ENCODE peak calls at places on chromosomes 2 and 18, in six cellular contexts. P, I, G, V, D and Q are unnamed samples.

GRCh38 chr2:75002007-75002406 is 43.6 kb downstream of the POLE4 start:
- DNase-seq in P (no peak), G (no peak), V (no peak), I (no peak), D (no peak), Q (no peak)

GRCh38 chr2:124877065-124877671 is 852.1 kb downstream of the CNTNAP5 start:
- DNase-seq in D (no peak), P (no peak), G (no peak), V (no peak), I (no peak), Q (no peak)

GRCh38 chr18:35397976-35398375 is 20.8 kb upstream of the ZNF396 start:
- DNase-seq in V (no peak), G (no peak), D (no peak), I (no peak), P (no peak), Q (no peak)

GRCh38 chr18:316391-316790 is 48.5 kb upstream of the THOC1 start:
- DNase-seq in V (no peak), P (no peak), I (no peak), G (no peak), D (no peak), Q (no peak)

GRCh38 chr2:226730487-226730886 is 69.1 kb downstream of the IRS1 start:
- DNase-seq in D (no peak), G (no peak), I (no peak), P (no peak), V (no peak), Q (no peak)

GRCh38 chr2:159939946-159940345 is 122.5 kb downstream of the PLA2R1 start:
- DNase-seq in D (no peak), P (no peak), I (no peak), V (no peak), G (no peak), Q (no peak)

GRCh38 chr2:231297108-231297908 is 98.2 kb upstream of the B3GNT7 start:
- DNase-seq in D (no peak), G (no peak), V (no peak), P (no peak), I (peak), Q (no peak)

GRCh38 chr2:26579025-26579722 is 62.0 kb downstream of the CIB4 start:
- DNase-seq in G (no peak), P (no peak), V (no peak), I (no peak), D (no peak), Q (no peak)

GRCh38 chr2:30185175-30185574 is 38.4 kb downstream of the YPEL5 start:
- DNase-seq in G (no peak), I (no peak), P (no peak), D (no peak), V (no peak), Q (no peak)

GRCh38 chr2:187906021-187906420 is 351.8 kb upstream of the TFPI start:
- DNase-seq in V (no peak), P (no peak), I (no peak), D (no peak), G (no peak), Q (no peak)

GRCh38 chr2:219627105-219628100 is at the start of gene SLC4A3:
- DNase-seq in G (no peak), I (peak), P (no peak), V (no peak), D (no peak), Q (no peak)

GRCh38 chr2:201158111-201158929 is 24.6 kb upstream of the CASP10 start:
- DNase-seq in I (peak), P (peak), D (peak), V (peak), G (peak), Q (no peak)